ENCODE peak calls at places on chromosome 13, in four cellular contexts. S is GM12878, P is HepG2, D is H1. K is an unnamed sample.

GRCh38 chr13:92175330-92175729 is 776.9 kb downstream of the GPC5 start:
- DNase-seq in P (peak), S (no peak), D (no peak), K (peak)

GRCh38 chr13:20702530-20702929 is 969 bp upstream of the IL17D start:
- DNase-seq in S (no peak), D (no peak), P (no peak), K (no peak)

GRCh38 chr13:50393641-50394040 is 378.4 kb downstream of the KCNRG start:
- DNase-seq in P (no peak), S (no peak), D (no peak), K (no peak)

GRCh38 chr13:33376212-33376611 is 90.7 kb upstream of the STARD13 start:
- DNase-seq in S (no peak), P (no peak), D (no peak), K (no peak)

GRCh38 chr13:36395280-36395679 is 37.0 kb upstream of the CCNA1 start:
- DNase-seq in D (no peak), P (peak), S (no peak), K (no peak)

GRCh38 chr13:48678316-48678715 is 24.6 kb downstream of the CYSLTR2 start:
- DNase-seq in P (no peak), S (no peak), D (no peak), K (no peak)

GRCh38 chr13:33677215-33677614 is 140.7 kb upstream of the RFC3 start:
- DNase-seq in S (no peak), D (no peak), P (no peak), K (no peak)

GRCh38 chr13:48153186-48153585 is 58.3 kb upstream of the MED4 start:
- DNase-seq in S (no peak), P (no peak), D (no peak), K (no peak)

GRCh38 chr13:96450635-96451034 is 360.7 kb downstream of the HS6ST3 start:
- DNase-seq in S (no peak), D (no peak), P (no peak), K (no peak)

GRCh38 chr13:111484129-111484925 is 163.9 kb downstream of the TEX29 start:
- DNase-seq in D (no peak), S (no peak), P (no peak), K (no peak)

GRCh38 chr13:96068729-96069128 is 15.5 kb upstream of the UGGT2 start:
- DNase-seq in D (no peak), P (no peak), S (no peak), K (no peak)

GRCh38 chr13:110240352-110240751 is 66.6 kb downstream of the COL4A1 start:
- DNase-seq in D (no peak), P (no peak), S (no peak), K (no peak)

GRCh38 chr13:100855151-100855550 is 180.6 kb upstream of the TMTC4 start:
- DNase-seq in P (no peak), S (no peak), D (no peak), K (no peak)

GRCh38 chr13:98606296-98606695 is 29.4 kb upstream of the STK24 start:
- DNase-seq in D (no peak), S (no peak), P (no peak), K (no peak)

GRCh38 chr13:32008518-32009175 is 22.9 kb upstream of the FRY start:
- DNase-seq in S (no peak), P (no peak), D (no peak), K (no peak)

GRCh38 chr13:32009362-32009761 is 22.2 kb upstream of the FRY start:
- DNase-seq in S (no peak), D (no peak), P (peak), K (no peak)

GRCh38 chr13:32011971-32012370 is 19.6 kb upstream of the FRY start:
- DNase-seq in S (no peak), P (no peak), D (no peak), K (no peak)

GRCh38 chr13:32007494-32007893 is 24.1 kb upstream of the FRY start:
- DNase-seq in D (no peak), P (no peak), S (no peak), K (no peak)

DNA sequence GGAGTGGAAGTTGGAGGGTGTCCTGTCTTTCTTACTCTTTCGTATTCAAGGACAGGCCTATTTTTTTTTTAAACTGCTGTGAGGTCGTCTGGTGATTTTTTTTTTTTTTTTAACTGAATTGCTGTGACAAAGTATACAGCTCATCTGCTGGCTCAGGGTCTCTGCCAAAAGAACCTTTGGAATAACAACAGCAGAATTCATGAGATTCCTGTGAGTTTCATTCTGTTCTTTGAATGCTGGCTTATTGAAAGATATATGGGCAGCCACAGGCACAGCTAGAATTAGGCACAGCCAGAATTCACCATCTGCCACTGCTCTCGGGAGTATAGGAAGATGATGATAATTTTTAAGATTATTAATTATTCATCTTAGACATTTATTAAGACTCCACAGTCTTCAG is 21.4 kb upstream of the FRY start:
- DNase-seq in D (no peak), S (no peak), P (no peak), K (no peak)
- TF ChIP-seq YY1 in D (no peak), S (no peak), P (no peak), K (no peak)

GRCh38 chr13:76764429-76764828 is 121.8 kb downstream of the KCTD12 start:
- DNase-seq in P (no peak), D (no peak), S (no peak), K (no peak)
- TF ChIP-seq SUZ12 in P (no peak), D (no peak), S (no peak), K (no peak)

GRCh38 chr13:44249439-44249838 is 124.2 kb upstream of the SERP2 start:
- DNase-seq in P (no peak), D (no peak), S (no peak), K (no peak)
- TF ChIP-seq YY1 in P (no peak), D (no peak), S (no peak), K (no peak)

DNA sequence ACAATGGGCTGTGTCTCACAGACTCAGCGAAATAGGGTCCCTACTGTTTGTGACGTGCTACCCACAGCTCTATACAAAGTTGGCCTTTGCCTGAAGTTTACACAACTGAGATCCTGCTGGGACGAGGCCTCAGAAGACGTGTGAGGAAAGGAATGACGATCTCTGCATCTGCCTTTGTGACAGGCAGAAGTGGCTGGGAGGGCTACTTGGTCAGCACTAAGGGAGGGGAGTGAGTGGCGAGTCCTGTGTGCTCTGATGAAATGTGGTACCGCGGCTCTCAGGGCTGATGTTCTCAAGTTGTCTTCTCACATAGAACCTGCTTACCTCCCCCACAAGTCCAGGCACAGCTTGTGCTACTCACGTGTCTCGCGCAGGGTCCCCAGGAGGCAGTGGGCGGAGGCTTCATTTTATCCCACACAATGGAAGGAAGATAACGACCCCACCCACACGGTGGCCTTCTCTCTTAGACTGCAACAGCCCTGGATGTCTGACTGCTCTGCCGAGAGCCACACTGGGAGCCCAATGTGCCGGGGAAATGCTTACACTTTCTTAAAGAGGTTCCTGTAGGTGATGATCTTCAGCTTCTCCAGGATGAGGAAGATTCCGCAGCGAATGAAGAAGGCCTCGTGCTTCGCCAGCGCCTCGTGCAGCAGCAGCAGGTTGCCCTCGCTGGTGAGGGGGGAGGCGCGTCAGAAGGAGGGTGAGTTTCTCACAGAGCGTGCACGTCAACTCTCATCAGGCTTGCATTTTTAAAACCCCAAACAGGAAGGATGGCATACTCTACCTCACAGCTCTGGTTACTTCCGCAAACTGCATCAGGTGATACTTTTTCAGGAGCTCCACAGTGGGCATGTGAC is 21.2 kb downstream of the PROZ start:
- DNase-seq in S (no peak), P (no peak), D (no peak), K (peak)
- TF ChIP-seq SUZ12 in S (no peak), P (no peak), D (no peak), K (no peak)

DNA sequence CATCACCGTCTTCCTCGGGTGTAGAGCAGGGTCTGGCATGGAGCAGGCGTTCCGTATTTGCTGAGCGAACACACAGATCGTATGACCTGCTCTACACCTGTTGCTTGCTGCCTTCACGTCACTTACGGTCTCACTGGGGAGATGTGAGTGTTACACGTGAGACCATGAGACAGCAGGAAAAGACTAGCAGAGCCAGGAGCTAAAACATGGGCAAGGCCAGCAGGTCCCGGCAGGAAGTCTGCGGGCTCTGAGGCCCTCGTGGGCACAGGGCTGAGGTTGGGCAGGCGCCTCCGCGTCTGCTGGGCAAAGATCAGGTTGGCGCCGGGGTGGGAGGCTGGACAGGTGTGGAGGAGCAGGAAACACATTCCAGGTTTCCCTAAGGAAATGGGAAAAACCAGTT is 19.7 kb upstream of the GTF3A start:
- DNase-seq in P (no peak), D (no peak), S (no peak), K (no peak)
- TF ChIP-seq YY1 in P (no peak), D (no peak), S (no peak), K (no peak)

DNA sequence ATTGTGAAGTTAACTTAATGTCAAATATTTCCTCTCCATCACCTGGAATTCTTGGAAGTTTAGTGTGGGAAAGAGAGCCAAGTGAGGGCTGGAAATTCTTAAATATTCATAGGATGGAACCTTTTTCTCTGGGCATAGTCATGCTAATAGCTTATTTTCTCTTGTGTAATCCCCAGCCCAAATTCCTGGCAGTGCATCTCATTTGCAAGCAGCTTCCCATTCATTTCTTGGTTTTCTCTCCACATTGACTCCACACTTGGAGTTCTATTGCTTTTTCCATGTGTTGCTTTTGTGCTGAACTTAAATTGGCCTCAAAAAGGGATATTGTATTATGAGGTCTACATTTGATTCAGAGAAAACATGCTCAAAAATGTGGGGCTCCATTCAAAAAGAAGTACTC is 2471.6 kb downstream of the PCDH9 start:
- DNase-seq in D (peak), S (no peak), P (no peak), K (peak)
- TF ChIP-seq SUZ12 in D (no peak), S (no peak), P (no peak), K (no peak)

GRCh38 chr13:40928980-40929379 is 90.1 kb downstream of the ELF1 start:
- DNase-seq in D (no peak), P (no peak), S (no peak), K (no peak)

GRCh38 chr13:40927929-40928328 is 91.2 kb downstream of the ELF1 start:
- DNase-seq in D (no peak), P (no peak), S (no peak), K (no peak)

GRCh38 chr13:40932252-40932651 is 86.9 kb downstream of the ELF1 start:
- DNase-seq in S (no peak), D (no peak), P (no peak), K (no peak)

DNA sequence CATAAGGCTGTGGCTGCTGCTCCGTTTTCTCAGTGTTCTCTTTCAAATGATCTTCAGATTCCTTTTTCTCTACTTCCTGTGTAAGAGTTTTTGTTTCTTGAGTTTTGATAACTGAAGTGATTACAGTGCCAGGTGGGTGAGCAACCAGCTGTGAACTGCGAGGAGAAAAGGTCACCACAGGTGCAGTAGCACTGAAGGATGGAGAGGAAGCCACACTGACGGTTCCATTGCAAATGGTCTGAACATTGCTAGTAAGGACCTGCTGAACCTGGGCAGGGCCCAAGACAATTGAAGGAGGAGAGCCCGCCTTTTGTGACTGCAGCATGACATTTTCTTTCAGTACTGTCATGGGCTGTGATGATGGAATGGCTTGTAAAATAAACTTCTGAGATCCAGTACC is 85.6 kb downstream of the ELF1 start:
- DNase-seq in S (peak), D (no peak), P (no peak), K (no peak)
- TF ChIP-seq YY1 in S (no peak), D (no peak), P (no peak), K (no peak)

DNA sequence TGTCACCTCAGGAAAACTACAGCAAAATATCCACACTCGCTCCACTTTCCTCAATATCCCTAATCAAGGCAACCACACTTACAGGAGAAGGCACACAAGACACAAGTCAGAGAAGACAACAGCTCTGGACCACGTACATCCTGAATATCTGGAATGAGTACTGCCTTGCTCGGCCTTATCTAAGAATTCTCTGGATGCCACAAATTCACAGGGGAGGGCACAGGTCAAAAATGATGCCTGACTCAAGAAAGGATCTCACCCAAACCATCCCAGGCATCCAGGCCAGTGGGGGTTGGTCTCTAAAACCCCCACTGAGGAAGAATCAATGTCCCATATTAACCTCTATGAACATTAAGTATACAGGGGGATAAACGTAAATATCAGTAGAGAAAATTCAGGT is 29.9 kb downstream of the ATP7B start:
- DNase-seq in S (no peak), P (peak), D (no peak), K (no peak)
- TF ChIP-seq SUZ12 in S (no peak), P (no peak), D (no peak), K (no peak)

DNA sequence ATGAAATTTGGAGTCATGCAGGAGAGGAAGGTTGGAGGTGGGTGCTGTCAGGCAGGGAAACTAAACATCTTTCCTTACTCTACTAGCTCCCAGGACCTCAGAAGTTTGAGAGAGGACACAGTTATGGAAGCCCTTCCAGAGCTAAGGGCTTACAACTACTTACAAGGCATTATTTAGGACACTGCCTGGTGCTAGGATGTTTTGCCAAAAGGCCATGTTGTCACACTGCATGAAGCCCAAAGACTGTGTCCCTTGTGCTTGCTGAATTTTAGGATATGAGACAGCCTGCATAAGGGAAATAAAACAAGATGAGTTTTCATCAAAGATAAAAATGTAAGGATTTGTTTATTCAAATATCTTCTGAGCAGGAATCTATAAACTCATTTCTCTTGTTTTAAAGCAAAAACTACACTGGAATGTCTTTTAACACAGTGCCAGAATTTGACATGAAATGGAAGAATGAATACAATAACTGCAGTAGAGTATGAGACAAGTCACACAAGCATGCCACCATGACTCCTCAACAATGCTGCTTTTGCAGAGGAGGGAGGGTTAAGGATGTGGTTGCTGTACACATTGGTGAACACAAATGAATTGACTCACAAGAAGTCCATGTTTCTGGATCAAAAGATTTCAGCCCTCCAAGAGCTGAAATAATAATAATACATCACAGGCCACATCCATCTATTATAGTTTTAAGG is 258.4 kb downstream of the SPRY2 start:
- DNase-seq in P (no peak), D (no peak), S (no peak), K (no peak)
- TF ChIP-seq YY1 in P (no peak), D (no peak), S (no peak), K (no peak)

GRCh38 chr13:109121826-109122225 is 492.4 kb downstream of the MYO16 start:
- DNase-seq in P (no peak), S (no peak), D (no peak), K (no peak)
- TF ChIP-seq SUZ12 in P (no peak), S (no peak), D (no peak), K (no peak)

K was measured in NT2/D1.